ENCODE peak calls at places on chromosomes 5 and 9, in five cellular contexts. W, C, N, X and L are unnamed samples.
A peak's percentile ranks its signal among the peaks of the same experiment; 100 is the strongest.

GRCh38 chr5:74376187-74376586 is 264.3 kb downstream of the ENC1 start:
- DNase-seq in N (no peak), W (no peak), C (no peak), X (no peak), L (no peak)

GRCh38 chr9:100581661-100582060 is 3.8 kb downstream of the CAVIN4 start:
- DNase-seq in W (no peak), N (no peak), X (no peak), C (no peak), L (no peak)

GRCh38 chr9:591292-591691 is 250.2 kb upstream of the DMRT1 start:
- DNase-seq in C (no peak), W (no peak), X (no peak), N (no peak), L (no peak)

GRCh38 chr5:71899865-71900342 is 180.8 kb downstream of the CARTPT start:
- DNase-seq in W (no peak), C (no peak), X (no peak), N (no peak), L (no peak)

GRCh38 chr5:1174122-1174936 is 27.1 kb upstream of the SLC6A19 start:
- DNase-seq in X (peak; percentile 89), N (peak; percentile 87), W (peak; percentile 43), C (no peak), L (peak; percentile 25)

GRCh38 chr5:16160706-16161105 is 18.9 kb downstream of the MARCHF11 start:
- DNase-seq in N (peak; percentile 58), W (peak; percentile 60), X (peak; percentile 19), C (no peak), L (no peak)

GRCh38 chr5:77867194-77867691 is 91.1 kb upstream of the TBCA start:
- DNase-seq in X (no peak), N (no peak), W (no peak), C (no peak), L (no peak)

GRCh38 chr5:120405923-120406322 is 58.2 kb upstream of the PRR16 start:
- DNase-seq in W (no peak), N (no peak), C (no peak), X (no peak), L (no peak)

GRCh38 chr9:83511051-83511450 is 27.1 kb downstream of the FRMD3 start:
- DNase-seq in N (no peak), X (no peak), W (no peak), C (no peak), L (peak; percentile 10)

GRCh38 chr5:93532370-93532769 is 48.6 kb downstream of the NR2F1-AS1 start:
- DNase-seq in W (no peak), N (no peak), X (no peak), C (no peak), L (peak; percentile 63)

GRCh38 chr5:145587308-145588071 is 247.7 kb downstream of the PRELID2 start:
- DNase-seq in X (no peak), N (no peak), C (no peak), W (no peak), L (peak; percentile 66)

GRCh38 chr9:130112244-130113151 is 58.8 kb downstream of the GPR107 start:
- DNase-seq in C (peak; percentile 23), W (no peak), N (no peak), X (no peak), L (no peak)

GRCh38 chr5:80193421-80193820 is 62.4 kb downstream of the SERINC5 start:
- DNase-seq in X (no peak), N (no peak), C (no peak), W (no peak), L (no peak)

GRCh38 chr5:80191991-80192398 is 63.9 kb downstream of the SERINC5 start:
- DNase-seq in X (no peak), C (no peak), N (no peak), W (no peak), L (no peak)

GRCh38 chr5:80190960-80191359 is 64.9 kb downstream of the SERINC5 start:
- DNase-seq in N (no peak), W (no peak), C (no peak), X (no peak), L (no peak)

GRCh38 chr5:80191397-80191796 is 64.5 kb downstream of the SERINC5 start:
- DNase-seq in C (no peak), W (no peak), N (no peak), X (no peak), L (no peak)

DNA sequence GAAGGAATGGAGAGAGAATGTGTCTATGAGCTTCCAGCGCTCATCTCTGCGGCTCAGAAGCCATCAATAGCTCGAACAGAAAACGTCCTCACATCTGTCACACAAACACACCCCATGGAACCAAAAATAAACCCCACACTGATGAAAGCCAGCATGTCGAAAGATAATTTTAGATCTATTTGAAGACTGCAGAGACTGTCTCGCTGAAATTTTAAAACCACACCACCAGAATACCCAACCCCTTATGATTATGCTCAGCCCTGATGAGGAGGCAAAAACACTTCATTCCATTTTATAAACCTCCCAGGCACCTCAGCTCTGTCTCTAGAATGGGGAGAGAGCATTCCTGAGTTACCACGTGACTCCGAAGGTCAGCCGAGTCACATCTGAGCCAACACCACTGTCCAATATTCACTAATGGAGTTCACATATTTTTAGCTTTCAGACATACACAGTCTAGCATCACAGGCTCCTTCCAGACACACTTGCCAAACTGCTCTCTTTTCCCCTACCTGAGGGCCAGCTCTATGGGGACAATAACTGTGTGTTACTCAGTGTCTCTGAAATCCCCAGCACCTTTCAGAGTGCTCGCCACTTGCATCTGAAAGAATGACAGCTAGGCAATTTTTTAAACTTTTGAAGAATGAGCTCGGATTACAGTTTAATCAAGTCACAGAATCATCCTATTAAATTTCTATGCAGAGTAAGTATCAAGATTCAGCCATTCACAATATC is 63.2 kb downstream of the SERINC5 start:
- DNase-seq in X (no peak), C (no peak), W (no peak), N (no peak), L (peak; percentile 26)
- H3K4me3 ChIP-seq in X (no peak overlapping the region), C (no peak overlapping the region), W (no peak overlapping the region), N (no peak overlapping the region), L (no peak overlapping the region)

DNA sequence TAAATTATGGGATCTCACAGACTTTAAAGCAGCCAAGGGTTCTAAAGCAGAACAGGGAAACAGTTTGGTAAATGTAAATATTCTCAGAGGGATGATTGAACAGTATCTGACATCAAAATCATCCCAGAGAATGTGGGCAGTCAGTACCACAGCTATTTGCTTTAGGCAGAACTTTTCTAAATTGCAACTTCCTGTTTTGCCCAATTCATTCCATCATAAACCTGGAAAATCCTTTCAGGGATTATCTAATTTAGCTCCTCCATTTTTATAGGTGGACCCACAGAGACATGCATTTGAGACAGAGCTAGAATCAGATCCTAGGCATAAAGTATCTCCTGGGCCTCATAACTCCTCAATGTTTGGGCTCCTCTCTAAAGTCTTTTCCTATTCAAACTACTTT is 12.4 kb downstream of the NR6A1 start:
- DNase-seq in W (no peak), N (no peak), C (no peak), X (no peak), L (no peak)
- H3K4me3 ChIP-seq in W (no peak overlapping the region), N (no peak overlapping the region), C (no peak overlapping the region), X (no peak overlapping the region), L (no peak overlapping the region)

DNA sequence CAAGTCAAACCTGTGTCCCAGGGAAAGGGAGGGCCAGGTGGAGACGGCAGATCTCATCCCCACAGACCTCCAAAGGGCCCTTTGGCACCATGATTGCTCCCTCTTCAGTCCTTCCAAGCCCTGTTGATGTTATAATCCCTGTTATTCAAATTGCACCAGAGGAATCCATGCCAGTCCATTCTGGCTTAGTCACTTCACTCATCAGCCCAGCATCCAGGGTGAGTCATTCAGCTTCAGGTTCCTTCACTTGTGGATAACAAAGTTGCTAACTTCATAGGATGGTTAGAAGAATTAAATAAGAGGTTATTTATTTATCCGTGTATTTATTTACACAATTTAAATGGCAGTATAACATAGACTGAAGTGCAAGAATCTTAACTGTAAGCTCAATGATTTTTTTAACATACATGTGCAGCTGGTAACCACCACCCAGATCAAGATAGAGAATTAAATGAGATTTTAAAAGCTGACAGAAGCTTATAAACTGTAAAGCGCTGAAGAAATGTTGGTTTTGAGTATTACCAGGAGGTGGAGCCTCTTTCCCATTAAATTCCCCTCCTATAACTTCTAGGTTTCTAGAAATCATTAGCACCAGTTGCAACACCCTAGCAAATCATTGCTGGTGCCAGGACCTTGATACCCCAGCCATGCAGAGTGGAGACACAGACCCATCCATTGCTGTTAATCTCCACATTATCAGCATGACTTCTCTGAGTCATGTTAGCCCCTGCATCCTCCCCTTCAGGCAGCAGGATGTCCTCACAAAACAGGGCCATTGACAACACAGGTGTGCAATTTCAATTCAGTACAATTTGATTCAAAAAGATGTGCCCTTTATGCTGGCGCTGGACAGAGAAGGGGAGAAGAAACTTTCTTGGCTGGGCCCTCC is 77.4 kb downstream of the SEC61B start:
- DNase-seq in N (no peak), W (no peak), X (no peak), C (no peak), L (peak; percentile 19)
- H3K4me3 ChIP-seq in N (no peak overlapping the region), W (no peak overlapping the region), X (no peak overlapping the region), C (no peak overlapping the region), L (no peak overlapping the region)

GRCh38 chr9:88535226-88535931 is 401 bp downstream of the NXNL2 start:
- DNase-seq in X (peak; percentile 79), W (no peak), N (no peak), C (peak; percentile 86), L (no peak)

GRCh38 chr9:88537743-88538055 is 2.7 kb downstream of the NXNL2 start:
- DNase-seq in W (no peak), N (no peak), X (no peak), C (peak; percentile 58), L (peak; percentile 67)

GRCh38 chr9:88536951-88537742 is 2.2 kb downstream of the NXNL2 start:
- DNase-seq in C (peak; percentile 33), W (no peak), X (no peak), N (no peak), L (no peak)

GRCh38 chr9:88534456-88535225 is at the start of gene NXNL2:
- DNase-seq in N (peak; percentile 40), W (peak; percentile 37), C (peak; percentile 79), X (peak; percentile 97), L (peak; percentile 50)

DNA sequence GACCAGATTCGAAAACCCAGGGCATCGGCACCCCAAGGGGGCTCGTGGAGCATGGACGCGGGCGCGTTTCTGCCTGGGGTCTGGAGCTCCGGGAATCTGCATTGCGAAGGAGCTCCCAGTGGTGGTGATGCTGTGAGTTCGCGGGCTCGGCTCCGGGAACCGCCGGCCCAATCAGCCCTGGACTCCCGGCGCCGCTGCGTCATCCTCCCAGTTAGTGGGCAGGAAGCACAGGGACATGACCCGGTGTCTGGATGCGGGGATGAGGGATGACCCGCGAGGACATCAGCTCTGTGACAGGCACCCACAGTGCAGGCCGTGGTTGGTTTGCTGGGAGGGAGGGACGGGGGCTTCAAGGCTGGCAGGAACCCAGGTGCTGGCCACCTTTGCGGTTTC is 950 bp downstream of the NXNL2 start:
- DNase-seq in X (no peak), W (no peak), C (peak; percentile 72), N (no peak), L (no peak)
- H3K4me3 ChIP-seq in X (peak overlapping the region; percentile 72), W (peak overlapping the region; percentile 55), C (no peak overlapping the region), N (no peak overlapping the region), L (peak overlapping the region; percentile 85)

GRCh38 chr5:61329729-61330128 is 2.3 kb upstream of the ZSWIM6 start:
- DNase-seq in C (no peak), X (peak; percentile 35), N (no peak), W (no peak), L (no peak)
- H3K4me3 ChIP-seq in C (peak overlapping the region; percentile 96), X (peak overlapping the region; percentile 90), N (peak overlapping the region; percentile 94), W (no peak overlapping the region), L (peak overlapping the region; percentile 79)